ENCODE peak calls at places on chromosomes 6 and 20, in four cellular contexts. H is Calu3; F is naive thymus-derived CD8-positive, alpha-beta T cell; J is activated T-helper 1 cell treated with anti-CD3 and anti-CD28 coated beads, Interleukin-2, amount 50 U/mL, for 16 hours. Q is an unnamed sample.

GRCh38 chr6:33279257-33279695 is 2.4 kb downstream of the B3GALT4 start:
- DNase-seq in H (no peak), J (no peak), F (no peak), Q (no peak)

GRCh38 chr6:158703840-158704822 is 54.3 kb downstream of the SYTL3 start:
- DNase-seq in F (peak), J (peak), H (peak), Q (peak)

GRCh38 chr6:22421187-22421586 is 124.4 kb upstream of the PRL start:
- DNase-seq in H (no peak), J (no peak), F (no peak), Q (no peak)

GRCh38 chr6:46490425-46491200 is 636 bp downstream of the RCAN2 start:
- DNase-seq in F (no peak), H (peak), J (no peak), Q (no peak)

GRCh38 chr20:10789386-10789785 is 115.6 kb upstream of the JAG1 start:
- DNase-seq in J (no peak), F (no peak), H (no peak), Q (no peak)

GRCh38 chr6:42363906-42364859 is 87.5 kb downstream of the TRERF1 start:
- DNase-seq in H (no peak), J (no peak), F (no peak), Q (no peak)

GRCh38 chr20:10250902-10251301 is 32.3 kb downstream of the SNAP25 start:
- DNase-seq in J (no peak), H (no peak), F (no peak), Q (no peak)

GRCh38 chr20:53639128-53639527 is 45.5 kb upstream of the ZNF217 start:
- DNase-seq in H (no peak), F (no peak), J (no peak), Q (no peak)

GRCh38 chr6:149933036-149933435 is 8.8 kb upstream of the ULBP2 start:
- DNase-seq in F (no peak), H (no peak), J (no peak), Q (no peak)

GRCh38 chr6:170288091-170288631 is 2.7 kb downstream of the DLL1 start:
- DNase-seq in H (no peak), F (no peak), J (no peak), Q (no peak)

GRCh38 chr6:106005013-106005412 is 81.1 kb upstream of the PRDM1 start:
- DNase-seq in H (no peak), F (no peak), J (no peak), Q (no peak)

GRCh38 chr20:32638848-32639247 is 34.9 kb downstream of the C20orf203 start:
- DNase-seq in H (no peak), J (no peak), F (no peak), Q (peak)

GRCh38 chr6:42278131-42278853 is 60.6 kb upstream of the MRPS10 start:
- DNase-seq in F (peak), J (no peak), H (no peak), Q (no peak)

GRCh38 chr6:77926198-77926752 is 273.4 kb downstream of the MEI4 start:
- DNase-seq in J (no peak), F (no peak), H (no peak), Q (no peak)